ENCODE peak calls at places on chromosomes 3 and 15, in five cellular contexts. Y is NCI-H446, P is Daoy, L is DMS153, C is AG20443. T is an unnamed sample.

GRCh38 chr15:43514241-43515057 is 3.0 kb upstream of the MAP1A start:
- DNase-seq in L (no peak), P (no peak), C (peak), Y (no peak), T (no peak)

GRCh38 chr15:90592144-90592887 is 62.6 kb downstream of the CRTC3 start:
- DNase-seq in C (peak), P (no peak), Y (no peak), L (no peak), T (no peak)

GRCh38 chr3:136277634-136278033 is 27.5 kb downstream of the PCCB start:
- DNase-seq in C (no peak), L (peak), P (no peak), Y (no peak), T (no peak)

GRCh38 chr3:134867277-134867676 is 72.2 kb downstream of the EPHB1 start:
- DNase-seq in L (no peak), Y (no peak), C (no peak), P (no peak), T (no peak)

GRCh38 chr15:100250166-100250800 is 91.5 kb downstream of the ADAMTS17 start:
- DNase-seq in C (no peak), P (no peak), L (no peak), Y (no peak), T (no peak)

GRCh38 chr3:5731100-5731499 is 543.6 kb downstream of the EDEM1 start:
- DNase-seq in Y (no peak), C (no peak), P (no peak), L (no peak), T (no peak)

GRCh38 chr15:36218322-36218721 is 361.1 kb upstream of the CDIN1 start:
- DNase-seq in L (no peak), P (no peak), Y (no peak), C (no peak), T (no peak)

GRCh38 chr3:129673897-129674797 is 67.7 kb upstream of the PLXND1 start:
- DNase-seq in P (no peak), C (no peak), Y (no peak), L (no peak), T (no peak)

GRCh38 chr3:65030847-65031463 is 343.2 kb upstream of the ADAMTS9 start:
- DNase-seq in C (no peak), Y (no peak), L (no peak), P (peak), T (no peak)

GRCh38 chr3:38371541-38372213 is 25.1 kb downstream of the XYLB start:
- DNase-seq in C (no peak), L (no peak), P (no peak), Y (no peak), T (no peak)

T was measured in esophagus muscularis mucosa.